ENCODE peak calls at places on chromosomes 16 and 17, in four cellular contexts. One of them, this sample, is unnamed.

GRCh38 chr17:73380439-73381106 is 68.8 kb upstream of the CDC42EP4 start:
- DNase-seq in MM.1S: no peak
- DNase-seq in heart right ventricle: no peak
- DNase-seq in testis: no peak
- DNase-seq in this sample: no peak

GRCh38 chr16:30032083-30032819 is 1.2 kb upstream of the TLCD3B start:
- DNase-seq in MM.1S: peak
- DNase-seq in heart right ventricle: no peak
- DNase-seq in testis: peak
- DNase-seq in this sample: no peak

GRCh38 chr17:44197980-44198720 is 1.5 kb downstream of the ATXN7L3 start:
- DNase-seq in MM.1S: peak
- DNase-seq in heart right ventricle: no peak
- DNase-seq in testis: peak
- DNase-seq in this sample: no peak

GRCh38 chr16:24677388-24677787 is 52.1 kb upstream of the TNRC6A start:
- DNase-seq in MM.1S: no peak
- DNase-seq in heart right ventricle: no peak
- DNase-seq in testis: no peak
- DNase-seq in this sample: no peak

GRCh38 chr16:57609541-57610401 is 18.7 kb upstream of the ADGRG1 start:
- DNase-seq in MM.1S: peak
- DNase-seq in heart right ventricle: peak
- DNase-seq in testis: peak
- DNase-seq in this sample: no peak

GRCh38 chr16:87330646-87331045 is 13.5 kb upstream of the C16orf95 start:
- DNase-seq in MM.1S: no peak
- DNase-seq in heart right ventricle: no peak
- DNase-seq in testis: no peak
- DNase-seq in this sample: no peak

GRCh38 chr17:14712471-14713075 is 411.7 kb downstream of the HS3ST3B1 start:
- DNase-seq in MM.1S: no peak
- DNase-seq in heart right ventricle: no peak
- DNase-seq in testis: no peak
- DNase-seq in this sample: no peak

GRCh38 chr16:468072-468821 is 42.8 kb downstream of the RAB11FIP3 start:
- DNase-seq in MM.1S: no peak
- DNase-seq in heart right ventricle: no peak
- DNase-seq in testis: peak
- DNase-seq in this sample: no peak

GRCh38 chr17:47095268-47095667 is 93.8 kb downstream of the CDC27 start:
- DNase-seq in MM.1S: no peak
- DNase-seq in heart right ventricle: no peak
- DNase-seq in testis: no peak
- DNase-seq in this sample: no peak

GRCh38 chr17:29210879-29211278 is 30.7 kb upstream of the MYO18A start:
- DNase-seq in MM.1S: no peak
- DNase-seq in heart right ventricle: no peak
- DNase-seq in testis: no peak
- DNase-seq in this sample: no peak

GRCh38 chr16:90057738-90058173 is 19.4 kb downstream of the PRDM7 start:
- DNase-seq in MM.1S: no peak
- DNase-seq in heart right ventricle: no peak
- DNase-seq in testis: no peak
- DNase-seq in this sample: no peak

GRCh38 chr17:56325561-56325960 is 172.3 kb downstream of the ANKFN1 start:
- DNase-seq in MM.1S: no peak
- DNase-seq in heart right ventricle: no peak
- DNase-seq in testis: no peak
- DNase-seq in this sample: no peak

GRCh38 chr17:39547713-39548478 is 59.8 kb downstream of the NEUROD2 start:
- DNase-seq in MM.1S: peak
- DNase-seq in heart right ventricle: peak
- DNase-seq in testis: peak
- DNase-seq in this sample: peak

GRCh38 chr16:57525761-57526160 is 10.6 kb downstream of the CCDC102A start:
- DNase-seq in MM.1S: no peak
- DNase-seq in heart right ventricle: no peak
- DNase-seq in testis: no peak
- DNase-seq in this sample: no peak

GRCh38 chr17:1039511-1040215 is 42.7 kb downstream of the TIMM22 start:
- DNase-seq in MM.1S: no peak
- DNase-seq in heart right ventricle: peak
- DNase-seq in testis: peak
- DNase-seq in this sample: no peak

GRCh38 chr16:11075163-11075562 is 130.8 kb downstream of the CLEC16A start:
- DNase-seq in MM.1S: no peak
- DNase-seq in heart right ventricle: no peak
- DNase-seq in testis: no peak
- DNase-seq in this sample: no peak

GRCh38 chr17:36074365-36074764 is 10.3 kb downstream of the CCL18 start:
- DNase-seq in MM.1S: no peak
- DNase-seq in heart right ventricle: no peak
- DNase-seq in testis: no peak
- DNase-seq in this sample: no peak

GRCh38 chr17:8189041-8189710 is 804 bp downstream of the BORCS6 start:
- DNase-seq in MM.1S: no peak
- DNase-seq in heart right ventricle: no peak
- DNase-seq in testis: no peak
- DNase-seq in this sample: no peak

GRCh38 chr17:40016692-40017000 is 1.4 kb downstream of the CSF3 start:
- DNase-seq in MM.1S: no peak
- DNase-seq in heart right ventricle: no peak
- DNase-seq in testis: no peak
- DNase-seq in this sample: no peak

GRCh38 chr16:17561056-17561455 is 90.3 kb upstream of the XYLT1 start:
- DNase-seq in MM.1S: no peak
- DNase-seq in heart right ventricle: no peak
- DNase-seq in testis: no peak
- DNase-seq in this sample: no peak

GRCh38 chr16:67150833-67151396 is at the start of gene B3GNT9:
- DNase-seq in MM.1S: peak
- DNase-seq in heart right ventricle: peak
- DNase-seq in testis: peak
- DNase-seq in this sample: no peak

GRCh38 chr17:36545093-36545464 is 360 bp downstream of the GGNBP2 start:
- DNase-seq in MM.1S: no peak
- DNase-seq in heart right ventricle: no peak
- DNase-seq in testis: no peak
- DNase-seq in this sample: no peak

GRCh38 chr17:3730881-3731429 is 7.3 kb downstream of the HASPIN start:
- DNase-seq in MM.1S: no peak
- DNase-seq in heart right ventricle: no peak
- DNase-seq in testis: no peak
- DNase-seq in this sample: no peak

GRCh38 chr17:39036009-39036408 is 68.8 kb upstream of the FBXO47 start:
- DNase-seq in MM.1S: no peak
- DNase-seq in heart right ventricle: no peak
- DNase-seq in testis: no peak
- DNase-seq in this sample: no peak

GRCh38 chr17:17714261-17714866 is 33.1 kb downstream of the RAI1 start:
- DNase-seq in MM.1S: no peak
- DNase-seq in heart right ventricle: no peak
- DNase-seq in testis: no peak
- DNase-seq in this sample: no peak

GRCh38 chr17:11932337-11932898 is 64.9 kb downstream of the ZNF18 start:
- DNase-seq in MM.1S: no peak
- DNase-seq in heart right ventricle: no peak
- DNase-seq in testis: no peak
- DNase-seq in this sample: no peak

GRCh38 chr17:11940904-11941303 is 56.4 kb downstream of the ZNF18 start:
- DNase-seq in MM.1S: no peak
- DNase-seq in heart right ventricle: no peak
- DNase-seq in testis: no peak
- DNase-seq in this sample: no peak

GRCh38 chr17:11935734-11936406 is 61.4 kb downstream of the ZNF18 start:
- DNase-seq in MM.1S: peak
- DNase-seq in heart right ventricle: peak
- DNase-seq in testis: peak
- DNase-seq in this sample: no peak
- TF ChIP-seq CTCF in MM.1S: peak
- TF ChIP-seq CTCF in heart right ventricle: peak
- TF ChIP-seq CTCF in testis: peak
- TF ChIP-seq CTCF in this sample: peak

GRCh38 chr17:10349403-10349802 is 23.4 kb downstream of the MYH13 start:
- DNase-seq in MM.1S: no peak
- DNase-seq in heart right ventricle: no peak
- DNase-seq in testis: no peak
- DNase-seq in this sample: no peak
- TF ChIP-seq CTCF in MM.1S: no peak
- TF ChIP-seq CTCF in heart right ventricle: no peak
- TF ChIP-seq CTCF in testis: no peak
- TF ChIP-seq CTCF in this sample: no peak

GRCh38 chr17:60745544-60745943 is 67.9 kb downstream of the BCAS3 start:
- DNase-seq in MM.1S: no peak
- DNase-seq in heart right ventricle: no peak
- DNase-seq in testis: no peak
- DNase-seq in this sample: no peak
- TF ChIP-seq CTCF in MM.1S: no peak
- TF ChIP-seq CTCF in heart right ventricle: peak
- TF ChIP-seq CTCF in testis: no peak
- TF ChIP-seq CTCF in this sample: no peak

GRCh38 chr17:48973806-48974205 is 5.4 kb upstream of the GIP start:
- DNase-seq in MM.1S: no peak
- DNase-seq in heart right ventricle: no peak
- DNase-seq in testis: no peak
- DNase-seq in this sample: no peak

GRCh38 chr17:48972749-48973097 is 4.3 kb upstream of the GIP start:
- DNase-seq in MM.1S: no peak
- DNase-seq in heart right ventricle: no peak
- DNase-seq in testis: no peak
- DNase-seq in this sample: no peak

GRCh38 chr17:48970224-48970623 is 1.8 kb upstream of the GIP start:
- DNase-seq in MM.1S: no peak
- DNase-seq in heart right ventricle: no peak
- DNase-seq in testis: no peak
- DNase-seq in this sample: no peak

GRCh38 chr17:48970865-48971687 is 2.7 kb upstream of the GIP start:
- DNase-seq in MM.1S: no peak
- DNase-seq in heart right ventricle: no peak
- DNase-seq in testis: no peak
- DNase-seq in this sample: no peak
- TF ChIP-seq CTCF in MM.1S: no peak
- TF ChIP-seq CTCF in heart right ventricle: no peak
- TF ChIP-seq CTCF in testis: no peak
- TF ChIP-seq CTCF in this sample: no peak

DNA sequence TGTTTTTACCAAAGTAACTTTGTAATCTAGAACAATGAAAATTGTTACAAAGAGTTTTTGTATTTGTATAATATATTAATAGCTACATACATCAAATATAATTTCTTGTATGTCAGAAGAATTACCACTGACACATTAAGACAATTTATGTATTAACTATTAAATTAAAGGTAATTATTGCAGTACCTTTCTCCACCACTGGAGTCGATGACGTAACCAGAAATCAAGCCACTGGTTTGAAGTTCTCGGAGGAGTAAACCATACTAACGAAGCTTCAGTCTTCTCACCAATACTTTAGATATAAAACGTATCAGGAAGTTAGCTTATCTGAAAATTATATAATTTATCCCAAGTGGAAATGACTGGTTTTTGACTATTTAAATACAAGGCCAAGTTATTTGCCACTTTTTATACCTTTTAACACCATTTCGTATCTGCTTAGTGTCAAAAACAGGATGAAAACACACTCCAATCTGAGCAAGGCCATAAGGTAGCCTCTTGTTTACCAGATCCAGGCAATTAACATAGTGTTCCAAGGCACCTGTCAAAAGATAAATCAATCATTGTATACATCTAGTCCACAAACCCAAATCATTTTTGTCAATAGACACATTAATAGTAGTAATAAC is 4.3 kb downstream of the POLG2 start:
- DNase-seq in MM.1S: peak
- DNase-seq in heart right ventricle: no peak
- DNase-seq in testis: no peak
- DNase-seq in this sample: no peak
- TF ChIP-seq CTCF in MM.1S: peak
- TF ChIP-seq CTCF in heart right ventricle: peak
- TF ChIP-seq CTCF in testis: no peak
- TF ChIP-seq CTCF in this sample: no peak

DNA sequence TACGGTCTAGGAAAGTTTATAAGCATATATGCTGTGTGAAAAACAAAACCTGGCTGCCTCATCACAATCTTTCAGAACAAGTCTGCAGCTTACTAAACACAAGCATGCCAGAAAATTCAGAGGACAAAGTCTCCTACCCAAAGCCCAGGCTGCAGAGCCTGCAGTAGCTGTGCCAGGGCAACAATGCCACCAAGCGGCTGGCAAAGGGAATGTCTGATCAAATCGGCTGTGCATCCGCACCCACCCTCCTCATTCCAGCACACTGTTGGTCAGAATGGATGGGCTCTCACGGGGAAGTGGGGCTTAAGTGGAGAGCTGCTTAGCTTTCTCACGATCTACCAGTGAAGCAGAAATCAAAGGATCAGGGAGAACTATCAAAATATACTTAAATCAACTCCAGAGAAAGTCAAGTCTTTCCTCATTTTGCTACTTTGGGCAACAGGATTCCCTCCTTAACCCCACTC is 73.5 kb downstream of the CYTH1 start:
- DNase-seq in MM.1S: peak
- DNase-seq in heart right ventricle: peak
- DNase-seq in testis: peak
- DNase-seq in this sample: no peak
- TF ChIP-seq CTCF in MM.1S: peak
- TF ChIP-seq CTCF in heart right ventricle: peak
- TF ChIP-seq CTCF in testis: peak
- TF ChIP-seq CTCF in this sample: no peak

DNA sequence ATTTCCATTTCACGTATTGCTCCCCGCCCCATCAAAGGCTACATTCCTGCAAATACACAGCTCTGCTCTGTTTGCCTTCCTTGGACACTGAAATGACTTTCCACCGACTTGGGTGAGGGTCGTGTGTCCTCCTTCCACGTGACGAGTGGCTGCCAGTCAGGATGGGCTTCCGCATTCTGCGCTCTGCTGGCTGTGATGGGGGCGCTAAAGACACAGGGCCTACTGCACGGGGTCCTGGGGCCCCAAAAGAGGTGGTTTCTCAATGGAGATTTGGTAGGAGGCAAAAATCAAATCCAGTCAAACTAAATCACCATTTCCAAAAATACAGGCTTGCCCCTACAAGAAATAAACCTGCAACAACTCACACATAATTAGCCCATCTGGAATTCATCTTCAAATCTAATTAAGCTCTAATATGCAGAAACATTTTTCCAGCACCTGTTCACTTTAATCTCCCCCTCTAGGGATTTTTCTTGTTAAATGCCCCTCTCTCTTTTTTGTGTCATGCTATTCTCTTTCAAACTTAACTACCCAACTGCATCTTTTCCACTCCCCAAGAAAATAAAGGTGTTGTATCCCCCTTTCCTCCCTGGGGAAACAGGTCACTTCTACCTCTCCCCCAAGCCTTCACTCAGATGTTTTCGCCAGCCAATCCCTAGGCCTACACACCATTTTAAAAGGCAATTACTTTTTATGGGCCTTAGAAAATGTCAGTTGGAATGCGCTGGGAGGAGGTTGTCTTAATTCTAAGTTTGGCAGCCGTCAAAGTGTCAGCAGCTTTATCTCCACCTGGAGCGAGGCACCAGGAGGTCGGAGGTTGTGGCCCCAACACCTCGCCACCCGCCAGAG is 21.9 kb upstream of the FAAP100 start:
- DNase-seq in MM.1S: no peak
- DNase-seq in heart right ventricle: no peak
- DNase-seq in testis: no peak
- DNase-seq in this sample: no peak
- TF ChIP-seq CTCF in MM.1S: no peak
- TF ChIP-seq CTCF in heart right ventricle: no peak
- TF ChIP-seq CTCF in testis: no peak
- TF ChIP-seq CTCF in this sample: no peak

GRCh38 chr17:9890124-9890523 is 14.9 kb downstream of the RCVRN start:
- DNase-seq in MM.1S: no peak
- DNase-seq in heart right ventricle: no peak
- DNase-seq in testis: peak
- DNase-seq in this sample: no peak
- TF ChIP-seq CTCF in MM.1S: peak
- TF ChIP-seq CTCF in heart right ventricle: peak
- TF ChIP-seq CTCF in testis: peak
- TF ChIP-seq CTCF in this sample: no peak

This sample was measured in omental fat pad.